ENCODE peak calls at places on chromosomes 7 and 10, in six cellular contexts. One of them, this sample, is unnamed.

GRCh38 chr10:5774987-5775386 is 38.2 kb downstream of the GDI2 start:
- DNase-seq in IMR-90: no peak
- DNase-seq in spleen: no peak
- DNase-seq in adrenal gland: no peak
- DNase-seq in K562: no peak
- DNase-seq in Peyer's patch: no peak
- DNase-seq in this sample: no peak

GRCh38 chr10:68082815-68083395 is 7.8 kb upstream of the HERC4 start:
- DNase-seq in IMR-90: peak; percentile 67
- DNase-seq in K562: no peak
- DNase-seq in spleen: no peak
- DNase-seq in Peyer's patch: no peak
- DNase-seq in adrenal gland: no peak
- DNase-seq in this sample: no peak

GRCh38 chr10:83991986-83992753 is 147.1 kb upstream of the GHITM start:
- DNase-seq in adrenal gland: peak; percentile 18
- DNase-seq in Peyer's patch: no peak
- DNase-seq in K562: peak; percentile 44
- DNase-seq in IMR-90: no peak
- DNase-seq in spleen: no peak
- DNase-seq in this sample: peak; percentile 23

GRCh38 chr10:123847686-123848432 is 43.7 kb downstream of the CPXM2 start:
- DNase-seq in spleen: no peak
- DNase-seq in adrenal gland: no peak
- DNase-seq in IMR-90: no peak
- DNase-seq in Peyer's patch: no peak
- DNase-seq in K562: no peak
- DNase-seq in this sample: no peak

GRCh38 chr7:133315332-133316040 is 62.6 kb downstream of the EXOC4 start:
- DNase-seq in adrenal gland: no peak
- DNase-seq in K562: no peak
- DNase-seq in spleen: no peak
- DNase-seq in Peyer's patch: no peak
- DNase-seq in IMR-90: peak; percentile 75
- DNase-seq in this sample: no peak

GRCh38 chr7:135717686-135718085 is 10.3 kb downstream of the SLC13A4 start:
- DNase-seq in Peyer's patch: no peak
- DNase-seq in K562: no peak
- DNase-seq in IMR-90: no peak
- DNase-seq in adrenal gland: no peak
- DNase-seq in spleen: no peak
- DNase-seq in this sample: no peak

GRCh38 chr10:59944339-59944935 is 38.1 kb upstream of the CCDC6 start:
- DNase-seq in spleen: no peak
- DNase-seq in IMR-90: no peak
- DNase-seq in Peyer's patch: no peak
- DNase-seq in K562: no peak
- DNase-seq in adrenal gland: no peak
- DNase-seq in this sample: no peak

GRCh38 chr7:18040196-18040595 is 12.6 kb upstream of the PRPS1L1 start:
- DNase-seq in adrenal gland: no peak
- DNase-seq in K562: no peak
- DNase-seq in Peyer's patch: no peak
- DNase-seq in IMR-90: peak; percentile 90
- DNase-seq in spleen: no peak
- DNase-seq in this sample: peak; percentile 25

GRCh38 chr7:112487457-112487856 is 6.7 kb downstream of the LSMEM1 start:
- DNase-seq in K562: peak; percentile 64
- DNase-seq in spleen: no peak
- DNase-seq in Peyer's patch: no peak
- DNase-seq in adrenal gland: peak; percentile 31
- DNase-seq in IMR-90: no peak
- DNase-seq in this sample: no peak

GRCh38 chr7:94183289-94183749 is 179.2 kb upstream of the BET1 start:
- DNase-seq in K562: no peak
- DNase-seq in adrenal gland: peak; percentile 44
- DNase-seq in IMR-90: peak; percentile 100
- DNase-seq in Peyer's patch: no peak
- DNase-seq in spleen: no peak
- DNase-seq in this sample: peak; percentile 3

GRCh38 chr10:97718659-97719142 is 5.2 kb downstream of the MARVELD1 start:
- DNase-seq in IMR-90: no peak
- DNase-seq in K562: no peak
- DNase-seq in Peyer's patch: peak; percentile 88
- DNase-seq in adrenal gland: no peak
- DNase-seq in spleen: peak; percentile 67
- DNase-seq in this sample: no peak

GRCh38 chr7:116025098-116025809 is 5.3 kb downstream of the TFEC start:
- DNase-seq in K562: no peak
- DNase-seq in adrenal gland: no peak
- DNase-seq in IMR-90: peak; percentile 41
- DNase-seq in spleen: no peak
- DNase-seq in Peyer's patch: no peak
- DNase-seq in this sample: no peak

GRCh38 chr10:129654461-129654860 is 187.4 kb downstream of the MGMT start:
- DNase-seq in adrenal gland: no peak
- DNase-seq in spleen: no peak
- DNase-seq in K562: no peak
- DNase-seq in Peyer's patch: no peak
- DNase-seq in IMR-90: no peak
- DNase-seq in this sample: no peak

GRCh38 chr10:129655007-129655678 is 188.1 kb downstream of the MGMT start:
- DNase-seq in Peyer's patch: no peak
- DNase-seq in IMR-90: peak; percentile 2
- DNase-seq in adrenal gland: no peak
- DNase-seq in K562: no peak
- DNase-seq in spleen: no peak
- DNase-seq in this sample: no peak

GRCh38 chr10:129653861-129654260 is 186.8 kb downstream of the MGMT start:
- DNase-seq in K562: no peak
- DNase-seq in Peyer's patch: no peak
- DNase-seq in IMR-90: no peak
- DNase-seq in spleen: no peak
- DNase-seq in adrenal gland: no peak
- DNase-seq in this sample: no peak

GRCh38 chr10:129652521-129653201 is 185.6 kb downstream of the MGMT start:
- DNase-seq in Peyer's patch: no peak
- DNase-seq in spleen: no peak
- DNase-seq in K562: no peak
- DNase-seq in adrenal gland: no peak
- DNase-seq in IMR-90: no peak
- DNase-seq in this sample: no peak

GRCh38 chr10:129652021-129652420 is 185.0 kb downstream of the MGMT start:
- DNase-seq in spleen: no peak
- DNase-seq in adrenal gland: no peak
- DNase-seq in Peyer's patch: no peak
- DNase-seq in K562: no peak
- DNase-seq in IMR-90: no peak
- DNase-seq in this sample: no peak
- TF ChIP-seq POLR2A in spleen: no peak
- TF ChIP-seq POLR2A in adrenal gland: no peak
- TF ChIP-seq POLR2A in Peyer's patch: no peak
- TF ChIP-seq POLR2A in K562: no peak
- TF ChIP-seq POLR2A in IMR-90: no peak
- TF ChIP-seq POLR2A in this sample: no peak

GRCh38 chr7:25619963-25620799 is 391.9 kb upstream of the NPVF start:
- DNase-seq in K562: peak; percentile 13
- DNase-seq in IMR-90: no peak
- DNase-seq in Peyer's patch: no peak
- DNase-seq in spleen: no peak
- DNase-seq in adrenal gland: peak; percentile 42
- DNase-seq in this sample: no peak
- TF ChIP-seq POLR2A in K562: no peak
- TF ChIP-seq POLR2A in IMR-90: no peak
- TF ChIP-seq POLR2A in Peyer's patch: no peak
- TF ChIP-seq POLR2A in spleen: no peak
- TF ChIP-seq POLR2A in adrenal gland: no peak
- TF ChIP-seq POLR2A in this sample: no peak

GRCh38 chr7:99573257-99573656 is 14.8 kb downstream of the ZNF655 start:
- DNase-seq in spleen: no peak
- DNase-seq in K562: no peak
- DNase-seq in IMR-90: no peak
- DNase-seq in Peyer's patch: no peak
- DNase-seq in adrenal gland: no peak
- DNase-seq in this sample: no peak
- TF ChIP-seq POLR2A in spleen: no peak
- TF ChIP-seq POLR2A in K562: peak; percentile 54
- TF ChIP-seq POLR2A in IMR-90: no peak
- TF ChIP-seq POLR2A in Peyer's patch: no peak
- TF ChIP-seq POLR2A in adrenal gland: no peak
- TF ChIP-seq POLR2A in this sample: no peak

DNA sequence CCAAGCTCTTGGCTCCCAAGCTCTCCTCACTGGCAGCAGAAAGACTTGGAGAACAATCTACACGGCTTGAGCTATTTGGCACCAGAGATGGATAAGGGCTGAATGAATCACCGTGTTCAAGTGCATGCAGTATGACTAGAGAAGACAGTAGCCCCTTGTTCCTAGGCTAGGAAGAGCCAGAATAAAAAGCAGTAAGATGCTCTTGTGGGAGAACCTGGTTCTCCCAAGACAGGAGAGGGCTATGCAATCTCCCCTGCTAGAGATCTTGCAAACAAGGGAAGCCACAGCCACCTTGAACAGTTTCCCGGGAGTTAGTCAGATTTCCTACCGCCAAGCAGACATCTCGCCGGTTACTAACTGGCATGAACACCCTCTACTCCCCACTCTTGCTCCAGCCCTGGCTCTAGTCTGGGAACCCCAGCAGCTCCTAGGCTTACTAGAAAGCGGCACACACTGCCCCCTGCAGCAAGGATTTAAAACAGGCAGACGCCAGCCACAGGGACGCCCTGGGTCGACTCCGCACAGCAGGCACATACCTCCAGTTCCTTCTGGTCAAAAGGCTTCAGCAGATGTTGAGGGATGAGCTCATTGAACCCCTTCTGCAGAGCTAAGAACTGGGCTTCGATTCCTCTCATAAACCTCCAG is 107.3 kb downstream of the SMURF1 start:
- DNase-seq in K562: peak; percentile 47
- DNase-seq in Peyer's patch: no peak
- DNase-seq in IMR-90: peak; percentile 65
- DNase-seq in adrenal gland: no peak
- DNase-seq in spleen: no peak
- DNase-seq in this sample: peak; percentile 40
- TF ChIP-seq POLR2A in K562: no peak
- TF ChIP-seq POLR2A in Peyer's patch: no peak
- TF ChIP-seq POLR2A in IMR-90: no peak
- TF ChIP-seq POLR2A in adrenal gland: no peak
- TF ChIP-seq POLR2A in spleen: no peak
- TF ChIP-seq POLR2A in this sample: no peak

GRCh38 chr7:44963526-44964290 is 15.1 kb downstream of the MYO1G start:
- DNase-seq in spleen: peak; percentile 52
- DNase-seq in Peyer's patch: no peak
- DNase-seq in IMR-90: no peak
- DNase-seq in adrenal gland: no peak
- DNase-seq in K562: no peak
- DNase-seq in this sample: no peak
- TF ChIP-seq POLR2A in spleen: no peak
- TF ChIP-seq POLR2A in Peyer's patch: no peak
- TF ChIP-seq POLR2A in IMR-90: no peak
- TF ChIP-seq POLR2A in adrenal gland: no peak
- TF ChIP-seq POLR2A in K562: no peak
- TF ChIP-seq POLR2A in this sample: no peak

GRCh38 chr7:152463714-152464311 is 28.0 kb upstream of the KMT2C start:
- DNase-seq in spleen: peak; percentile 100
- DNase-seq in IMR-90: peak; percentile 98
- DNase-seq in adrenal gland: peak; percentile 100
- DNase-seq in K562: peak; percentile 100
- DNase-seq in Peyer's patch: peak; percentile 100
- DNase-seq in this sample: peak; percentile 97
- TF ChIP-seq POLR2A in spleen: no peak
- TF ChIP-seq POLR2A in IMR-90: peak; percentile 54
- TF ChIP-seq POLR2A in adrenal gland: peak; percentile 89
- TF ChIP-seq POLR2A in K562: no peak
- TF ChIP-seq POLR2A in Peyer's patch: peak; percentile 97
- TF ChIP-seq POLR2A in this sample: peak; percentile 69

GRCh38 chr7:361680-362415 is 71.9 kb downstream of the FOXL3 start:
- DNase-seq in Peyer's patch: no peak
- DNase-seq in K562: no peak
- DNase-seq in spleen: peak; percentile 28
- DNase-seq in adrenal gland: no peak
- DNase-seq in IMR-90: no peak
- DNase-seq in this sample: no peak

GRCh38 chr7:360454-361100 is 70.6 kb downstream of the FOXL3 start:
- DNase-seq in K562: no peak
- DNase-seq in spleen: peak; percentile 62
- DNase-seq in Peyer's patch: peak; percentile 39
- DNase-seq in adrenal gland: no peak
- DNase-seq in IMR-90: no peak
- DNase-seq in this sample: no peak

GRCh38 chr7:364536-364935 is 74.6 kb downstream of the FOXL3 start:
- DNase-seq in adrenal gland: no peak
- DNase-seq in Peyer's patch: peak; percentile 12
- DNase-seq in spleen: peak; percentile 40
- DNase-seq in IMR-90: no peak
- DNase-seq in K562: no peak
- DNase-seq in this sample: no peak

GRCh38 chr7:363626-364025 is 73.7 kb downstream of the FOXL3 start:
- DNase-seq in Peyer's patch: peak; percentile 33
- DNase-seq in K562: no peak
- DNase-seq in adrenal gland: no peak
- DNase-seq in spleen: peak; percentile 71
- DNase-seq in IMR-90: no peak
- DNase-seq in this sample: no peak

DNA sequence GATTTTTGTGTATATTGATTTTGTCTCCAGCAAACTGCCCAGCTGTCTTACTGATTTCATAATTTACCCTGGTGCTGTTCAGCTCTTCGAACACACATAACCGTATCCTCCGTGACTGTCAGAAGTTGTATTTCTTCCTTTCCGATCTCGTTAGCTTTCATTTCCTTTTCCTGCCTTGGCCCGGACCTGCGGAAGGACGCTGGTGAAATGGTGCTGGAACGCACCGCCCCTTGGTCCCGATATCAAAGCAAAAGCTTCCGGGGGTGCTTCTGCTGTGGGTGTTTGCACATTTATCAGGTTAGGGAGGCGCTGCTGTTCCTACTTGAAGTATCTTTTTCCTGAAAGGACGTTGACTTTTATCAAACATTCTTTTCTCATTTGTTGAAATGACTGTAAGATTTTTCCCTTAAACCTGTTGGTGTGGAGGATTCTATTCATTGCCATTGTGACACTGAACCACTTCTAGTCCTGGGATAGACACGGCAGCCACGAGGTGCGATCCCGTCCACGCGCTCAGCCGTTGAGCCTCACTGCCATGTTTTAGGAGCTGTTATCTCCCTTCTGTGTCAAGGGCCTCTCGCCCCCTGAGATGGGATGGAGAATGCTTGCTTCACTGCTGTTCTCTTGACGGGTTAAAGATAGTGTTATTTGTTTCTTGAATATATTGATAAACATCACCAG is 72.6 kb downstream of the FOXL3 start:
- DNase-seq in spleen: peak; percentile 82
- DNase-seq in adrenal gland: no peak
- DNase-seq in IMR-90: peak; percentile 4
- DNase-seq in Peyer's patch: peak; percentile 56
- DNase-seq in K562: peak; percentile 61
- DNase-seq in this sample: no peak
- TF ChIP-seq POLR2A in spleen: no peak
- TF ChIP-seq POLR2A in adrenal gland: no peak
- TF ChIP-seq POLR2A in IMR-90: no peak
- TF ChIP-seq POLR2A in Peyer's patch: no peak
- TF ChIP-seq POLR2A in K562: no peak
- TF ChIP-seq POLR2A in this sample: no peak

This sample was measured in H54.